ENCODE peak calls at places on chromosome 14, in four cellular contexts. B is stomach, D is heart right ventricle, W is H1. A is an unnamed sample. For H3K4me1, the result is how much of the 10 kb centered on the place peaks cover.

GRCh38 chr14:34785223-34786006 is 71.0 kb upstream of the CFL2 start:
- DNase-seq in B (no peak), D (no peak), W (no peak), A (no peak)

GRCh38 chr14:75339059-75339458 is 60.4 kb downstream of the FOS start:
- DNase-seq in B (no peak), D (no peak), W (no peak), A (no peak)

GRCh38 chr14:30214456-30215090 is 286.9 kb upstream of the PRKD1 start:
- DNase-seq in B (no peak), D (no peak), W (no peak), A (peak)

GRCh38 chr14:26849514-26849913 is 251.7 kb upstream of the NOVA1 start:
- DNase-seq in B (no peak), D (no peak), W (no peak), A (no peak)

GRCh38 chr14:49250109-49250508 is 336.1 kb downstream of the RPS29 start:
- DNase-seq in B (no peak), D (no peak), W (no peak), A (no peak)

GRCh38 chr14:52911904-52912303 is 38.9 kb downstream of the FERMT2 start:
- DNase-seq in B (no peak), D (no peak), W (no peak), A (no peak)

GRCh38 chr14:94036328-94037167 is 10.4 kb downstream of the OTUB2 start:
- DNase-seq in B (peak), D (peak), W (peak), A (peak)

GRCh38 chr14:75422169-75422568 is 5.7 kb upstream of the JDP2 start:
- DNase-seq in B (no peak), D (no peak), W (no peak), A (no peak)

GRCh38 chr14:73753887-73754880 is 40.0 kb upstream of the PNMA1 start:
- DNase-seq in B (no peak), D (peak), W (no peak), A (no peak)

GRCh38 chr14:91326514-91326832 is 82.0 kb upstream of the GPR68 start:
- DNase-seq in B (no peak), D (no peak), W (no peak), A (no peak)

GRCh38 chr14:91328313-91329050 is 84.0 kb upstream of the GPR68 start:
- DNase-seq in B (no peak), D (no peak), W (no peak), A (no peak)

GRCh38 chr14:91325211-91325610 is 80.7 kb upstream of the GPR68 start:
- DNase-seq in B (no peak), D (no peak), W (no peak), A (no peak)

GRCh38 chr14:91327661-91328312 is 83.3 kb upstream of the GPR68 start:
- DNase-seq in B (no peak), D (no peak), W (no peak), A (no peak)

GRCh38 chr14:91327201-91327600 is 82.7 kb upstream of the GPR68 start:
- DNase-seq in B (no peak), D (no peak), W (no peak), A (no peak)
- H3K4me1 ChIP-seq in B (half or more), D (half or more), W (under half), A (under half)

DNA sequence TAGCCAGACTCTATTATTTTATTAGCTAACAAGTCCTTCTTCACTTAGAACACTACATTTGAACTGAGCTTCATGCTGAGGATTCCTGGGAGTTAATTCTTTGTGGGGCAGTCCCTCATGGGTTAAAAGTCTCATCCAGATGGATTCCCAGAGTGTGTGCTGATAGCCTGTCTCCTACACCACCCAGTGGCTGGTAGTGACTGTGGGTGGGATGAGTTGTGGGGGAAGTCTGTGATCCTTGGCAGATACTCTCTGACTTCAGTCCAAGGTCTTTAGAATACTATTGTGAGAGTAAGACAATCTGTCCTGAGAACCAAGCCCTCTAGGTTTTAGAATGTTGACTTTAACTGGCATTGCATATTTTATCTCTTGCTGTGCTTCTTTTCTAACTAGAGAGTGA is 37.2 kb downstream of the AKAP6 start:
- DNase-seq in B (no peak), D (no peak), W (no peak), A (no peak)
- TF ChIP-seq CTCF in B (no peak), D (peak), W (peak), A (no peak)

GRCh38 chr14:91899213-91899612 is 31.9 kb upstream of the TC2N start:
- DNase-seq in B (peak), D (no peak), W (no peak), A (no peak)
- H3K27ac ChIP-seq in B (peak), D (peak), W (no peak), A (peak)

DNA sequence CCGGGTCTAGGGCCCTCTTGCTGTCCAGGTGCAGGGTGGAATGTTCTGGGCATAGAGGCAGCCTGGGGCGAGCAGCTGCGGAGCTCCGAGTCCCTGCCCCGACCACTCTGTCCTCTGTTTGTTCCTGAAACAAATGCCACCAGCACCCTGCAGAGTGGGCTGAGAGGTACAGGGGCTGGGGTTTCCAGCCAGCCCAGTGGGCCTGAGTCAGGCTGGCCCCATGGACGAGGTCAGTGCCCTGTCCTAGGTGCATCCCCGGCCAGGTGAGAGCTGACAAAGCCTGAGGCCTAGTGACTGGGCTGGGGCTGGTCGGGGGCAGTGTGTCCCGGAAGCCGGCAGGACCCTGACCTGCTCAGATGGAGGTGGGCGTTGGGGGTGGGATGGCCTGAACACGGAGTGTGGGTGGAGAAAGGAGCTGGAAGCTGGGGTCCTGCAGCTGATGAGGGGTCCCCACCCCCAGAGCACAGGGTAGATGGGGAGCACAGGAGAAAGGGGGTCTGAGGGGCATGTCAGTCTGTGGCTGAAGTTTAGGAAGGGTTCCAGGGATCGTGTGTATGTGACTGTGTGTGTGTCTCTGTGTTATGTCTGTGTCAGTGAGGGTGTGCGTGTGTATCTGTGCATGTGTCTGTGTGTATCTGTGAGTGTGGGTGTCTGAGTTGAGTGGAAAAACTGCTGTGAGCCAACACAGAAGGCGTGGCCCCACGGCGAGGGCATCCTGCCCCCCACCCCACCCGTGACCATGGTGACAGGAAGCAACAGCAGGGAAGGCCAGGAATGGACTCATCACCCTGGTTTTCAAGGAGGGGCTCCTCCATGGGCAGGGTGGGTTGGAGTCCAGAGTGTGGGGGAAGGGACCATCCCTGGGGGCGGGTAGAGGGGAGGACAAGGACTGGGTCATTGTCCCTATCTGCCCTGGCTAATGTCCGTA is 2.4 kb upstream of the CRIP1 start:
- DNase-seq in B (no peak), D (peak), W (no peak), A (no peak)
- H3K4me1 ChIP-seq in B (half or more), D (half or more), W (under half), A (under half)

GRCh38 chr14:23025181-23025788 is 9.4 kb downstream of the PSMB5 start:
- DNase-seq in B (no peak), D (no peak), W (no peak), A (no peak)
- TF ChIP-seq CTCF in B (no peak), D (no peak), W (no peak), A (no peak)

DNA sequence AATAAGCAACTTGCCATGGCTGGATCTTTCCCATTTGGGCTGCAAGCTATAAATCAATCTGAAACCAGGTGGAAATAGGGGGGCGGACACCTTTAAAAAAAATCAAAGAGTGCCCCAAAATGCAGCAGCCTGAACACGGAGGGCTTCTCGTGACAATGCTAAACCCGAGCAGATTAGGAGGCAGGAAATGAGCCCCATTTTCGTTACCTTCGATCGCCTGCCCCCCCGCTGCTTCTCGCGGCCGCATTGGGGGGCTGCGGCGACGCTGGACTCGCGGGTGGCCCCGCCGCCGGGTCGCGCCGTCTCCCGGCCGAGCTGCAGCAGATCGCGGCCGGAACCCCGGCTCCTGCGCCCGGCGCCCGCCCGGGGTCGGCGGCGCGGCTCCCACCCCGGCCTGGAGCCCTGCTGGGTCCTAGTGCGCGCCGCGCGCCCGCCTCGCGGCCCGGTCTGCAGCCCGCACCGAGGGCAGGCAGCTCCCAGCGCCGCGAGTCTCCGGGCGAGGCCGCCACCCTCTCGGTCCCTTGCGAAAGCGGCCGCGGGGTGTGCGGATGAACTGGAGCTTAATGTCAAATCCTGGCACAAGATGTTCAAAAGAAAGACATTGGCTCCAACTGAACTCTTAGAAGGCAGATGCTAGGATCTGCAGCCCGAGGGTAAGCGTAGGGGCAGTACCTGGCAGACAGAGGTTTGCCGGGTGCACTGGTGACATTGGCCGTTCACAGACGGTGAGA is 202.0 kb upstream of the FOXN3 start:
- DNase-seq in B (peak), D (peak), W (peak), A (no peak)
- H3K27ac ChIP-seq in B (peak), D (peak), W (peak), A (peak)

DNA sequence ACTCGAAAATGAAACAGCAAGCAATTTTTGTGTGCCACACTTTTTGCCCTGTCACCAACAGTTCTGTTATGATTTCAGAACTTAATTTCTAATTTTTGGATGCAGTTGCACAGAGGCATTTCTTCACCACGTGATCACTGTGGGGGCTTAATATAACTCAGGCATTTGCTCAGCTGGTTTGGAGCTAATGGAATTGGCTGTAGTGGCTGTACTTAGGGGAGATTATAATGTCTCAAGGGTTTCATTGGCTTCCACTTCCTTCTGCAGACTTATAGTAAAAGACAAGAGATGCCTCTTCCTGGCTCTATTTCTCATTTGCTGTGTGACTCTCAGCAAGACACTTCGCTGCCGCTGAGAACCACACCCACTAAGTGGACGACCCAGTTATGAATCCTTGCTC is 452.4 kb downstream of the RAD51B start:
- DNase-seq in B (no peak), D (no peak), W (no peak), A (no peak)
- H3K4me1 ChIP-seq in B (under half), D (under half), W (under half), A (under half)

GRCh38 chr14:104294983-104295680 is 156.7 kb downstream of the KIF26A start:
- DNase-seq in B (no peak), D (no peak), W (no peak), A (peak)

GRCh38 chr14:104293231-104293841 is 154.9 kb downstream of the KIF26A start:
- DNase-seq in B (no peak), D (no peak), W (no peak), A (no peak)

GRCh38 chr14:104294628-104294982 is 156.2 kb downstream of the KIF26A start:
- DNase-seq in B (no peak), D (no peak), W (no peak), A (peak)

GRCh38 chr14:104292084-104292970 is 153.9 kb downstream of the KIF26A start:
- DNase-seq in B (no peak), D (no peak), W (no peak), A (no peak)

DNA sequence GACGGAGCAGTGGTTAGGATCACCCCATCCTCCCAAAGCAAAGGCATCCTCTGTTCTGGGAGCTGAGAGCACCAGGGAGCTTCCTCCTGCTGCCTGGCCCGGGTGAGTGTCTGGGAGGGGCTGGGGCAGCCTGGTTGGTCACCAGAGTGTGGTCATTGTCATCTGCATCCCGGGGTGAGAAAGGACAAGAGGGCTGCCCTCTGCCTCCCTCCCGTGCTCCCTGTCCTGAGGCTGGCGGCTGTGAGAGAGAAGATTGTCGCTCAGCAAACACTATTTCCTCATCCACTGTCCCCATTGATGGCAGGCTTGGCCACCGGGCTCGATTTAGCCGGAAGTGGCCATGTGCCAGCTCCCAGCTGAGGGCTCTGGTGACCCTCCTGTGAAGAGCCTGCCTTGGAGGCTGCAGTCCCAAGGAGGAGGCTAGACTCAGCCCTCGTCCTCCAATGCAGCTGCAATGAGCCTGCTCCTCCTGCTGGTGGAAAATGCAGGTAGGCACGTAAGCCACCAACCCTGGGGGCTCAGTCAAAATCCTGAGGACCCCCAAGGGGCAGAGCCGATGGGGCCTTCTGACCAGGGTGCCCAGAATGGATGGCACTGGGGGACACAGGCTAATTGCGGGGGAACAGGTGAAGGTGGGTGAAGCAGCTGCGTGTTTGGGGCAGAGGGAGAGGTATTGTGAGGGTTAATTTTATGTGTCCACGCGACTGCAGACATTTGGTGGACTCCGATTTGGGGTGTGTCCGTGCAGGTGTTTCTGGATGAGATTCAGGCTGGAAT is 155.7 kb downstream of the KIF26A start:
- DNase-seq in B (no peak), D (no peak), W (no peak), A (no peak)
- TF ChIP-seq CTCF in B (no peak), D (peak), W (peak), A (no peak)

GRCh38 chr14:99274346-99275221 is 2.6 kb upstream of the BCL11B start:
- DNase-seq in B (peak), D (peak), W (peak), A (peak)
- H3K27ac ChIP-seq in B (no peak), D (no peak), W (no peak), A (no peak)

GRCh38 chr14:102770147-102770909 is 6.9 kb upstream of the TRAF3 start:
- DNase-seq in B (no peak), D (no peak), W (no peak), A (no peak)

GRCh38 chr14:102772781-102773570 is 4.3 kb upstream of the TRAF3 start:
- DNase-seq in B (no peak), D (no peak), W (peak), A (no peak)

GRCh38 chr14:102768223-102769048 is 8.8 kb upstream of the TRAF3 start:
- DNase-seq in B (no peak), D (no peak), W (no peak), A (no peak)

GRCh38 chr14:102769049-102769327 is 8.3 kb upstream of the TRAF3 start:
- DNase-seq in B (no peak), D (no peak), W (no peak), A (no peak)

DNA sequence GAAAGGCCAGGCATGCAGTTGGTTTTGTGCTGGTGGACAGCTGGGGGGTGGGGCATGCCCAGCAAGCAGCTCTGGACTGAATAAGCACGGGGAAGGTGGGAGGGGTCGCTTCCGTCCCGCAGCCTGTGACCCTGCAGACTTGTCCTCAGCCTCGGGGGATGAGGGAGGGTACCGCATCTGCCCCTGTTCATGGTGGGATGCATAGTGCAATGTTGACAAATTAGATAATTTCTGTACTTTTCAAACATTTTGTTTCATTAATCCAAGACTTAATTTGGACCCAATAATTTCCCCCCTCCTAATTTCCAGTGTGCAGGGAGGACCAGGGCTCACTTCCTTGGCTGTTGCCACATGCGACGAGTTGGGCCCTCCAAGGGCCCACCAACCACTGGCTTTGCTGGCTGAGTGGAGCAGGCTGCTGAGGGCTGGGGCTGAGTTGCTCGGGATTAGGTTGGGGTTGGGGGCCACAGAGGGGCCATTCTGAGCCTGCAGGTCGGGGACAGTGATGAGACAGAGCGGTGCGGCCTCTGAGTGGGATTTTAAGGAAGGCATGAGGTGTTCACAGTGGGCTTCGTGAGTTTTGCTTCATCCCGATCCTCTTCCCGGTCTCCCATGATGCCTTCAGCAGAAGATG is 6.2 kb upstream of the TRAF3 start:
- DNase-seq in B (no peak), D (no peak), W (no peak), A (no peak)
- H3K4me1 ChIP-seq in B (under half), D (under half), W (under half), A (under half)

A was measured in breast epithelium.